ENCODE peak calls at places on chromosomes 6 and 20, in four cellular contexts. W, X, Z and C are unnamed samples. For H3K4me1, the result is how much of the 10 kb centered on the place peaks cover.

GRCh38 chr6:170291271-170292110 is 613 bp upstream of the DLL1 start:
- DNase-seq in Z (peak), W (peak), X (peak), C (peak)

GRCh38 chr6:164085552-164086325 is 671.2 kb downstream of the QKI start:
- DNase-seq in Z (peak), W (no peak), X (peak), C (peak)

GRCh38 chr6:134678436-134678889 is 271.4 kb downstream of the ALDH8A1 start:
- DNase-seq in X (peak), W (peak), Z (no peak), C (no peak)

GRCh38 chr20:10611357-10611756 is 62.4 kb downstream of the JAG1 start:
- DNase-seq in X (peak), W (peak), Z (peak), C (peak)

GRCh38 chr6:169806718-169807117 is 55.3 kb downstream of the ERMARD start:
- DNase-seq in W (no peak), X (no peak), Z (no peak), C (no peak)

GRCh38 chr20:1805816-1806215 is 89.4 kb upstream of the SIRPA start:
- DNase-seq in Z (no peak), W (no peak), X (no peak), C (no peak)

GRCh38 chr6:72746276-72746675 is 124.4 kb downstream of the KCNQ5 start:
- DNase-seq in Z (peak), W (no peak), X (no peak), C (no peak)

GRCh38 chr20:50540620-50541605 is 30.7 kb downstream of the PTPN1 start:
- DNase-seq in Z (peak), W (peak), X (no peak), C (no peak)

GRCh38 chr20:63215101-63216040 is 560 bp downstream of the YTHDF1 start:
- DNase-seq in Z (peak), X (no peak), W (peak), C (no peak)

GRCh38 chr6:43634702-43635303 is 837 bp upstream of the MAD2L1BP start:
- DNase-seq in Z (no peak), X (no peak), W (no peak), C (no peak)

GRCh38 chr6:127578900-127579299 is 1.9 kb downstream of the C6orf58 start:
- DNase-seq in X (no peak), Z (no peak), W (no peak), C (no peak)

DNA sequence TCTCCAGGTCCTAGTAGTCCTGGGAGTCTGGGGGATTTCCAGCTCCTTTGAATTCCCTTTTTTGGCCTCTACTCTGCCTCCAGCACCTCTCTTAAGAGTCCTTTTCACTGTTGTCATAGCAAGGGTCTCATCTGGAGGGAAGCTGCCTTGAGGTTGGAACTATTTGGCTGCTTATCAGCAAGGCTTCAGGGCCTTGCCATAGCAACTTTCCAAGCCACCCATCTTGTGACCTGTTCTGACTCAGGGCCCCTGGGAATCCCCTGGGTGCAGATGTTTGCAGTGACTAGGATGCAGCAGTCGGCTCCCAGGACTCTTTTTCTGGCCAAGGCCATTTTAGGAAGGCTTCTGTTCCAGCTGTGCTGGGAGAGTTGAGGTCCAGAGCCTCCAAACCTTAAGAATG is 12.4 kb downstream of the PKIG start:
- DNase-seq in W (no peak), Z (peak), X (peak), C (peak)
- H3K4me1 ChIP-seq in W (under half), Z (under half), X (half or more), C (half or more)

DNA sequence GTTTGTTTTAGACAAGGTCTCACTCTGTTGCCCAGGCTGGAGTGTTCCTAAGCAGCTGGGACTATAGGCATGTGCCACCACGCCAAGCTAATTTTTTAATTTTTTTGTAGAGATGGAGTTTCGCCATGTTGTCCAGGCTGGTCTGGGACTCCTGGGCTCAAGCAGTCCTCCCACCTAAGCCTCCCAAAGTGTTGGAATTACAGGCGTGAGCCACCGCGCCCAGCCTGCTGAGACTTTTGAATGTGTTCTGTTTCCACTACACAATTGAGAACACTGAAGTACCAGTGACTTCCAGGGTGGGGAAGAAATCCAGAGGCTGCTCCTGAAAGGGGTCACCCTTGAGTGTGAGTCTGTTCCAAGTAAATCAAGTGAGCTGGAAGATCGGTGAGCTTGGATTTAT is 81.3 kb upstream of the ARMC2 start:
- DNase-seq in X (no peak), Z (no peak), W (no peak), C (no peak)
- H3K4me3 ChIP-seq in X (no peak), Z (no peak), W (no peak), C (no peak)

GRCh38 chr6:2542858-2543218 is 207.9 kb downstream of the MYLK4 start:
- DNase-seq in W (peak), Z (peak), X (no peak), C (no peak)
- H3K4me1 ChIP-seq in W (under half), Z (under half), X (under half), C (under half)

GRCh38 chr6:138499303-138499991 is at the start of gene NHSL1:
- DNase-seq in X (no peak), Z (peak), W (peak), C (no peak)
- H3K4me3 ChIP-seq in X (no peak), Z (peak), W (peak), C (no peak)

GRCh38 chr6:3898270-3898994 is 49.3 kb downstream of the FAM50B start:
- DNase-seq in W (no peak), X (no peak), Z (peak), C (no peak)
- H3K4me1 ChIP-seq in W (under half), X (under half), Z (under half), C (under half)

GRCh38 chr6:53983301-53983700 is 127.9 kb upstream of the MLIP start:
- DNase-seq in Z (no peak), X (no peak), W (no peak), C (no peak)

GRCh38 chr6:53975966-53976610 is 135.2 kb upstream of the MLIP start:
- DNase-seq in W (no peak), Z (no peak), X (no peak), C (no peak)

GRCh38 chr6:53984163-53984562 is 127.1 kb upstream of the MLIP start:
- DNase-seq in X (no peak), Z (peak), W (no peak), C (peak)

GRCh38 chr6:53982361-53983050 is 128.7 kb upstream of the MLIP start:
- DNase-seq in Z (peak), X (no peak), W (no peak), C (no peak)

DNA sequence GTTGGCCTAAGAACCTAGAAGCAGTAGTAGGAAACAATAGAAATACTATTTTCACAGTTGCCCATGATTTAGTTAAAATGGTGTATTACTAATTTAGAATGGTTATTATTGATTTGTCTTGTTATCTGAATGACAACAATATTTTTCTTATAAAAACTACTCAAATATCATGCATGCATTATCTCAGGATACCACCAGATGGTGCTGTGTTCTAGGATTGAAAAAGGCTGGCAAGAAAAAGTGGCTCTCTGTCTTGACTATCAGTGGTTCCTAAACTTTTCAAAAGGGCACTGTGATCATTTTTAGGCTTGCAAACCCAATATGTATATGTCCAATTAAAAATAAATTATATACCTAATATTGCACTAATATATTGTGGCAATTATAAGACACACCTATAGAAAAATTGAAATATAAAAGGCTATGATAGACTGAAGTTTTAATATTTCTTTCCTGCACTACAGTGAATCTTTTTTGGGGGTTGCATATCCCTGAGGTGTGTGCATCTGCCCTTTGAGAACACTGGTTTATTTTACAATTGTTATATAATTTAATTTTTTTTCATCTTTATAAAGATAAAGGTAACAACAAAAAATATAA is 131.7 kb upstream of the MLIP start:
- DNase-seq in Z (peak), X (no peak), W (peak), C (no peak)
- H3K4me3 ChIP-seq in Z (no peak), X (no peak), W (no peak), C (no peak)

DNA sequence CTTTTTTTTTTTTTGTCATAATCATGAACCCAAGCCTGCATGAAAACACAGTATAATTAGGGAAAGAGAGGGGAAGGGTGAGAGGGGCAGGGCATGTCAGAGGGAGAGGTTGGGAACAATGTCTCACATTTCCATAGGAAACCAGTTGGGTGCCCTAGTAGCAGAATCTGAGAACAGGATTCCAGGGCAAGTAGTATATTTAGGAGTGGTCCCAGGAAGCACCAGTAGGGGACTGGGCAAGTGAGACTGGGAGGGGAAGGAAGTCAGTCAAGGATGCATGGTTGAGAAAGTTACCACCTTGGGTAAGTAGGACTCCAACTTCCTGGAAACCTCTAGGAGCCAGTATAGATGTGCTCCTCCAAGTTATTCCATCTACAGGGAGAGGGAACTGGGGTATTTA is 88.6 kb upstream of the MAFB start:
- DNase-seq in W (no peak), X (no peak), Z (no peak), C (no peak)
- H3K4me1 ChIP-seq in W (under half), X (under half), Z (under half), C (under half)